ENCODE peak calls at places on chromosome X, in six cellular contexts. One of them, this sample, is unnamed.

GRCh38 chrX:153495362-153495751 is 577 bp downstream of the BGN start:
- DNase-seq in IMR-90: peak; percentile 37
- DNase-seq in neuronal stem cell: no peak
- DNase-seq in H9: no peak
- DNase-seq in H1: no peak
- DNase-seq in trophoblast cell: no peak
- DNase-seq in this sample: no peak

GRCh38 chrX:96407043-96407442 is 277.6 kb upstream of the DIAPH2 start:
- DNase-seq in IMR-90: peak; percentile 59
- DNase-seq in neuronal stem cell: no peak
- DNase-seq in H9: no peak
- DNase-seq in H1: no peak
- DNase-seq in trophoblast cell: peak; percentile 66
- DNase-seq in this sample: peak; percentile 49

GRCh38 chrX:2664497-2664896 is 26.6 kb upstream of the CD99 start:
- DNase-seq in IMR-90: peak; percentile 87
- DNase-seq in neuronal stem cell: no peak
- DNase-seq in H9: no peak
- DNase-seq in H1: no peak
- DNase-seq in trophoblast cell: no peak
- DNase-seq in this sample: no peak

GRCh38 chrX:13693341-13693871 is 4.5 kb downstream of the RAB9A start:
- DNase-seq in IMR-90: no peak
- DNase-seq in neuronal stem cell: no peak
- DNase-seq in H9: no peak
- DNase-seq in H1: no peak
- DNase-seq in trophoblast cell: peak; percentile 73
- DNase-seq in this sample: no peak

GRCh38 chrX:69015156-69015555 is 150.1 kb downstream of the PJA1 start:
- DNase-seq in IMR-90: no peak
- DNase-seq in neuronal stem cell: no peak
- DNase-seq in H9: peak; percentile 6
- DNase-seq in H1: no peak
- DNase-seq in trophoblast cell: no peak
- DNase-seq in this sample: no peak

GRCh38 chrX:149641432-149641831 is 9.8 kb upstream of the TMEM185A start:
- DNase-seq in IMR-90: no peak
- DNase-seq in neuronal stem cell: no peak
- DNase-seq in H9: no peak
- DNase-seq in H1: no peak
- DNase-seq in trophoblast cell: no peak
- DNase-seq in this sample: no peak

GRCh38 chrX:154012336-154012991 is 7.2 kb downstream of the IRAK1 start:
- DNase-seq in IMR-90: no peak
- DNase-seq in neuronal stem cell: no peak
- DNase-seq in H9: no peak
- DNase-seq in H1: no peak
- DNase-seq in trophoblast cell: peak; percentile 50
- DNase-seq in this sample: no peak

GRCh38 chrX:46636223-46636622 is 62.7 kb downstream of the CHST7 start:
- DNase-seq in IMR-90: no peak
- DNase-seq in neuronal stem cell: no peak
- DNase-seq in H9: no peak
- DNase-seq in H1: no peak
- DNase-seq in trophoblast cell: no peak
- DNase-seq in this sample: no peak

GRCh38 chrX:115344885-115345653 is 55.6 kb downstream of the LUZP4 start:
- DNase-seq in IMR-90: peak; percentile 95
- DNase-seq in neuronal stem cell: peak; percentile 18
- DNase-seq in H9: peak; percentile 68
- DNase-seq in H1: peak; percentile 0
- DNase-seq in trophoblast cell: peak; percentile 78
- DNase-seq in this sample: peak; percentile 97

GRCh38 chrX:34734383-34734782 is 77.3 kb upstream of the TMEM47 start:
- DNase-seq in IMR-90: peak; percentile 62
- DNase-seq in neuronal stem cell: no peak
- DNase-seq in H9: no peak
- DNase-seq in H1: no peak
- DNase-seq in trophoblast cell: no peak
- DNase-seq in this sample: peak; percentile 13

GRCh38 chrX:19616959-19617358 is 101.7 kb upstream of the MAP3K15 start:
- DNase-seq in IMR-90: peak; percentile 23
- DNase-seq in neuronal stem cell: no peak
- DNase-seq in H9: no peak
- DNase-seq in H1: no peak
- DNase-seq in trophoblast cell: peak; percentile 79
- DNase-seq in this sample: no peak

GRCh38 chrX:46376246-46376885 is 168.9 kb downstream of the ZNF674 start:
- DNase-seq in IMR-90: peak; percentile 48
- DNase-seq in neuronal stem cell: peak; percentile 27
- DNase-seq in H9: peak; percentile 56
- DNase-seq in H1: no peak
- DNase-seq in trophoblast cell: peak; percentile 43
- DNase-seq in this sample: peak; percentile 61

GRCh38 chrX:100812216-100813158 is 7.7 kb upstream of the CSTF2 start:
- DNase-seq in IMR-90: no peak
- DNase-seq in neuronal stem cell: no peak
- DNase-seq in H9: peak; percentile 35
- DNase-seq in H1: no peak
- DNase-seq in trophoblast cell: no peak
- DNase-seq in this sample: no peak

GRCh38 chrX:103183912-103184311 is 31.0 kb upstream of the BEX4 start:
- DNase-seq in IMR-90: no peak
- DNase-seq in neuronal stem cell: no peak
- DNase-seq in H9: peak; percentile 36
- DNase-seq in H1: no peak
- DNase-seq in trophoblast cell: no peak
- DNase-seq in this sample: no peak

GRCh38 chrX:16610121-16610565 is 39.8 kb upstream of the S100G start:
- DNase-seq in IMR-90: peak; percentile 74
- DNase-seq in neuronal stem cell: no peak
- DNase-seq in H9: no peak
- DNase-seq in H1: no peak
- DNase-seq in trophoblast cell: peak; percentile 10
- DNase-seq in this sample: peak; percentile 14

GRCh38 chrX:101357166-101357795 is 8.7 kb upstream of the TIMM8A start:
- DNase-seq in IMR-90: peak; percentile 12
- DNase-seq in neuronal stem cell: no peak
- DNase-seq in H9: no peak
- DNase-seq in H1: no peak
- DNase-seq in trophoblast cell: peak; percentile 46
- DNase-seq in this sample: peak; percentile 28

GRCh38 chrX:8726031-8726652 is 5.8 kb downstream of the ANOS1 start:
- DNase-seq in IMR-90: no peak
- DNase-seq in neuronal stem cell: no peak
- DNase-seq in H9: no peak
- DNase-seq in H1: no peak
- DNase-seq in trophoblast cell: no peak
- DNase-seq in this sample: peak; percentile 35

GRCh38 chrX:31702208-31702607 is 630.4 kb upstream of the FTHL17 start:
- DNase-seq in IMR-90: no peak
- DNase-seq in neuronal stem cell: no peak
- DNase-seq in H9: no peak
- DNase-seq in H1: no peak
- DNase-seq in trophoblast cell: peak; percentile 29
- DNase-seq in this sample: no peak

GRCh38 chrX:15930585-15930984 is 76.0 kb upstream of the AP1S2 start:
- DNase-seq in IMR-90: peak; percentile 66
- DNase-seq in neuronal stem cell: no peak
- DNase-seq in H9: no peak
- DNase-seq in H1: no peak
- DNase-seq in trophoblast cell: no peak
- DNase-seq in this sample: peak; percentile 44

GRCh38 chrX:38304010-38304409 is 23.3 kb downstream of the RPGR start:
- DNase-seq in IMR-90: peak; percentile 7
- DNase-seq in neuronal stem cell: no peak
- DNase-seq in H9: no peak
- DNase-seq in H1: no peak
- DNase-seq in trophoblast cell: peak; percentile 21
- DNase-seq in this sample: peak; percentile 29

GRCh38 chrX:17376381-17377046 is 1.5 kb downstream of the NHS start:
- DNase-seq in IMR-90: no peak
- DNase-seq in neuronal stem cell: peak; percentile 2
- DNase-seq in H9: no peak
- DNase-seq in H1: no peak
- DNase-seq in trophoblast cell: peak; percentile 51
- DNase-seq in this sample: no peak

GRCh38 chrX:30570505-30570904 is 7.1 kb downstream of the TASL start:
- DNase-seq in IMR-90: peak; percentile 26
- DNase-seq in neuronal stem cell: no peak
- DNase-seq in H9: no peak
- DNase-seq in H1: no peak
- DNase-seq in trophoblast cell: peak; percentile 57
- DNase-seq in this sample: peak; percentile 15

GRCh38 chrX:78321809-78322208 is 5.6 kb downstream of the CYSLTR1 start:
- DNase-seq in IMR-90: no peak
- DNase-seq in neuronal stem cell: no peak
- DNase-seq in H9: no peak
- DNase-seq in H1: no peak
- DNase-seq in trophoblast cell: no peak
- DNase-seq in this sample: no peak

GRCh38 chrX:15838017-15838416 is 16.6 kb downstream of the AP1S2 start:
- DNase-seq in IMR-90: no peak
- DNase-seq in neuronal stem cell: no peak
- DNase-seq in H9: peak; percentile 43
- DNase-seq in H1: no peak
- DNase-seq in trophoblast cell: peak; percentile 9
- DNase-seq in this sample: no peak

GRCh38 chrX:71366674-71367256 is 608 bp downstream of the TAF1 start:
- DNase-seq in IMR-90: peak; percentile 16
- DNase-seq in neuronal stem cell: no peak
- DNase-seq in H9: no peak
- DNase-seq in H1: no peak
- DNase-seq in trophoblast cell: peak; percentile 28
- DNase-seq in this sample: peak; percentile 38

GRCh38 chrX:69025802-69026301 is 139.4 kb downstream of the PJA1 start:
- DNase-seq in IMR-90: peak; percentile 81
- DNase-seq in neuronal stem cell: no peak
- DNase-seq in H9: no peak
- DNase-seq in H1: no peak
- DNase-seq in trophoblast cell: peak; percentile 90
- DNase-seq in this sample: peak; percentile 59

GRCh38 chrX:16997313-16997712 is 50.9 kb downstream of the REPS2 start:
- DNase-seq in IMR-90: no peak
- DNase-seq in neuronal stem cell: no peak
- DNase-seq in H9: no peak
- DNase-seq in H1: no peak
- DNase-seq in trophoblast cell: no peak
- DNase-seq in this sample: no peak

GRCh38 chrX:10190367-10190766 is 33.6 kb downstream of the CLCN4 start:
- DNase-seq in IMR-90: peak; percentile 83
- DNase-seq in neuronal stem cell: no peak
- DNase-seq in H9: no peak
- DNase-seq in H1: no peak
- DNase-seq in trophoblast cell: peak; percentile 80
- DNase-seq in this sample: peak; percentile 64

GRCh38 chrX:107551546-107551945 is 76.8 kb upstream of the PRPS1 start:
- DNase-seq in IMR-90: no peak
- DNase-seq in neuronal stem cell: no peak
- DNase-seq in H9: no peak
- DNase-seq in H1: no peak
- DNase-seq in trophoblast cell: no peak
- DNase-seq in this sample: no peak

GRCh38 chrX:56226980-56227379 is 5.2 kb upstream of the KLF8 start:
- DNase-seq in IMR-90: no peak
- DNase-seq in neuronal stem cell: no peak
- DNase-seq in H9: no peak
- DNase-seq in H1: no peak
- DNase-seq in trophoblast cell: no peak
- DNase-seq in this sample: no peak

GRCh38 chrX:81294101-81294500 is 92.2 kb downstream of the SH3BGRL start:
- DNase-seq in IMR-90: no peak
- DNase-seq in neuronal stem cell: no peak
- DNase-seq in H9: no peak
- DNase-seq in H1: no peak
- DNase-seq in trophoblast cell: no peak
- DNase-seq in this sample: no peak

GRCh38 chrX:77628294-77629025 is 157.6 kb downstream of the ATRX start:
- DNase-seq in IMR-90: no peak
- DNase-seq in neuronal stem cell: no peak
- DNase-seq in H9: no peak
- DNase-seq in H1: no peak
- DNase-seq in trophoblast cell: peak; percentile 43
- DNase-seq in this sample: no peak

GRCh38 chrX:129665916-129666644 is 11.3 kb upstream of the APLN start:
- DNase-seq in IMR-90: peak; percentile 75
- DNase-seq in neuronal stem cell: peak; percentile 12
- DNase-seq in H9: peak; percentile 62
- DNase-seq in H1: no peak
- DNase-seq in trophoblast cell: peak; percentile 78
- DNase-seq in this sample: peak; percentile 72

DNA sequence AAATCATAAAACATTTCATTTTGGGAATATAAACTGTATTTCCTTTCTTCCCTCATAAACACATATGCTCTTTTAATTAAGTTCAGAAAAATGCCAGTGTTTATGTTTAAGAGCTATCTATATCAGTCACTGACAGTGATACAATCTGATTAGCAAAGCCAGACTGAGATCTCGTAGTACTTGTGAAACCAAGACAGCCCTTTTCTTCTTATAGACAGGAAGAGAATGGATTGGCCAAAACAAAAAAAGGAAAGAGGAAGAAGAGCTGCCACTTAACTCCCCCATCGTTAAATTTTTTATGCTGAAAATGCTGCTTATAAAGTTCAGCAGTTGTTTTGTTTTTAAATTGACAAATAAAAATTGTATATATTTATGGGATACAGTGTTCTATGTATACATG is 87.4 kb downstream of the PLAC1 start:
- DNase-seq in IMR-90: no peak
- DNase-seq in neuronal stem cell: no peak
- DNase-seq in H9: no peak
- DNase-seq in H1: no peak
- DNase-seq in trophoblast cell: no peak
- DNase-seq in this sample: peak; percentile 49
- H3K4me1 ChIP-seq in IMR-90: peaks cover 3% of the 10 kb centered on the region
- H3K4me1 ChIP-seq in neuronal stem cell: peaks cover 2% of the 10 kb centered on the region
- H3K4me1 ChIP-seq in H9: peaks cover 2% of the 10 kb centered on the region
- H3K4me1 ChIP-seq in H1: no peaks in the 10 kb centered on the region
- H3K4me1 ChIP-seq in trophoblast cell: no peaks in the 10 kb centered on the region
- H3K4me1 ChIP-seq in this sample: no peaks in the 10 kb centered on the region

GRCh38 chrX:39484159-39484558 is 613.6 kb downstream of the BCOR start:
- DNase-seq in IMR-90: no peak
- DNase-seq in neuronal stem cell: no peak
- DNase-seq in H9: no peak
- DNase-seq in H1: no peak
- DNase-seq in trophoblast cell: no peak
- DNase-seq in this sample: no peak
- H3K14ac ChIP-seq in IMR-90: no peak overlapping the region
- H3K14ac ChIP-seq in neuronal stem cell: no peak overlapping the region
- H3K14ac ChIP-seq in H9: no peak overlapping the region
- H3K14ac ChIP-seq in H1: no peak overlapping the region
- H3K14ac ChIP-seq in trophoblast cell: no peak overlapping the region
- H3K14ac ChIP-seq in this sample: no peak overlapping the region

GRCh38 chrX:65596270-65596669 is 61.7 kb upstream of the LAS1L start:
- DNase-seq in IMR-90: peak; percentile 49
- DNase-seq in neuronal stem cell: no peak
- DNase-seq in H9: no peak
- DNase-seq in H1: no peak
- DNase-seq in trophoblast cell: peak; percentile 8
- DNase-seq in this sample: peak; percentile 75
- H3K4me1 ChIP-seq in IMR-90: peaks cover under 1% of the 10 kb centered on the region
- H3K4me1 ChIP-seq in neuronal stem cell: peaks cover 2% of the 10 kb centered on the region
- H3K4me1 ChIP-seq in H9: no peaks in the 10 kb centered on the region
- H3K4me1 ChIP-seq in H1: no peaks in the 10 kb centered on the region
- H3K4me1 ChIP-seq in trophoblast cell: no peaks in the 10 kb centered on the region
- H3K4me1 ChIP-seq in this sample: no peaks in the 10 kb centered on the region

GRCh38 chrX:37076983-37077382 is 68.8 kb downstream of the FAM47C start:
- DNase-seq in IMR-90: no peak
- DNase-seq in neuronal stem cell: no peak
- DNase-seq in H9: no peak
- DNase-seq in H1: no peak
- DNase-seq in trophoblast cell: no peak
- DNase-seq in this sample: no peak
- H3K14ac ChIP-seq in IMR-90: no peak overlapping the region
- H3K14ac ChIP-seq in neuronal stem cell: no peak overlapping the region
- H3K14ac ChIP-seq in H9: no peak overlapping the region
- H3K14ac ChIP-seq in H1: no peak overlapping the region
- H3K14ac ChIP-seq in trophoblast cell: no peak overlapping the region
- H3K14ac ChIP-seq in this sample: no peak overlapping the region

This sample was measured in mesenchymal stem cell.